ENCODE peak calls at places on chromosome 17, in nine cellular contexts. One of them, this sample, is unnamed.
A peak's percentile ranks its signal among the peaks of the same experiment; 100 is the strongest.

GRCh38 chr17:511001-511690 is 158.5 kb upstream of the RPH3AL start:
- DNase-seq in BE2C: no peak
- DNase-seq in dorsolateral prefrontal cortex: no peak
- DNase-seq in mesothelial cell of epicardium: no peak
- DNase-seq in fibroblast of mammary gland: peak; percentile 86
- DNase-seq in HCT116: no peak
- DNase-seq in activated CD8-positive, alpha-beta T cell treated with anti-CD3 and anti-CD28 coated beads for 36 hours: no peak
- DNase-seq in CD4-positive, alpha-beta T cell: no peak
- DNase-seq in psoas muscle: no peak
- DNase-seq in this sample: no peak

GRCh38 chr17:72594248-72594647 is 473.4 kb downstream of the SOX9 start:
- DNase-seq in psoas muscle: no peak
- DNase-seq in CD4-positive, alpha-beta T cell: no peak
- DNase-seq in BE2C: no peak
- DNase-seq in activated CD8-positive, alpha-beta T cell treated with anti-CD3 and anti-CD28 coated beads for 36 hours: no peak
- DNase-seq in mesothelial cell of epicardium: no peak
- DNase-seq in HCT116: no peak
- DNase-seq in dorsolateral prefrontal cortex: no peak
- DNase-seq in fibroblast of mammary gland: no peak
- DNase-seq in this sample: no peak

GRCh38 chr17:72416905-72417304 is 296.1 kb downstream of the SOX9 start:
- DNase-seq in mesothelial cell of epicardium: no peak
- DNase-seq in fibroblast of mammary gland: no peak
- DNase-seq in activated CD8-positive, alpha-beta T cell treated with anti-CD3 and anti-CD28 coated beads for 36 hours: no peak
- DNase-seq in dorsolateral prefrontal cortex: no peak
- DNase-seq in BE2C: no peak
- DNase-seq in HCT116: no peak
- DNase-seq in CD4-positive, alpha-beta T cell: no peak
- DNase-seq in psoas muscle: no peak
- DNase-seq in this sample: no peak

GRCh38 chr17:81910840-81911276 is 341 bp downstream of the PCYT2 start:
- DNase-seq in BE2C: no peak
- DNase-seq in fibroblast of mammary gland: no peak
- DNase-seq in dorsolateral prefrontal cortex: no peak
- DNase-seq in mesothelial cell of epicardium: no peak
- DNase-seq in psoas muscle: no peak
- DNase-seq in activated CD8-positive, alpha-beta T cell treated with anti-CD3 and anti-CD28 coated beads for 36 hours: no peak
- DNase-seq in CD4-positive, alpha-beta T cell: no peak
- DNase-seq in HCT116: no peak
- DNase-seq in this sample: no peak

GRCh38 chr17:37301288-37301687 is 74.5 kb upstream of the C17orf78 start:
- DNase-seq in fibroblast of mammary gland: peak; percentile 72
- DNase-seq in dorsolateral prefrontal cortex: no peak
- DNase-seq in mesothelial cell of epicardium: no peak
- DNase-seq in CD4-positive, alpha-beta T cell: no peak
- DNase-seq in HCT116: no peak
- DNase-seq in psoas muscle: no peak
- DNase-seq in activated CD8-positive, alpha-beta T cell treated with anti-CD3 and anti-CD28 coated beads for 36 hours: no peak
- DNase-seq in BE2C: no peak
- DNase-seq in this sample: no peak

GRCh38 chr17:48374650-48375230 is 55.3 kb downstream of the SKAP1 start:
- DNase-seq in BE2C: peak; percentile 51
- DNase-seq in CD4-positive, alpha-beta T cell: no peak
- DNase-seq in dorsolateral prefrontal cortex: no peak
- DNase-seq in activated CD8-positive, alpha-beta T cell treated with anti-CD3 and anti-CD28 coated beads for 36 hours: peak; percentile 50
- DNase-seq in fibroblast of mammary gland: peak; percentile 8
- DNase-seq in HCT116: peak; percentile 63
- DNase-seq in psoas muscle: no peak
- DNase-seq in mesothelial cell of epicardium: no peak
- DNase-seq in this sample: peak; percentile 80

GRCh38 chr17:66716236-66717026 is 118.5 kb upstream of the CACNG5 start:
- DNase-seq in mesothelial cell of epicardium: peak; percentile 32
- DNase-seq in activated CD8-positive, alpha-beta T cell treated with anti-CD3 and anti-CD28 coated beads for 36 hours: no peak
- DNase-seq in HCT116: no peak
- DNase-seq in CD4-positive, alpha-beta T cell: no peak
- DNase-seq in psoas muscle: no peak
- DNase-seq in fibroblast of mammary gland: peak; percentile 21
- DNase-seq in BE2C: peak; percentile 26
- DNase-seq in dorsolateral prefrontal cortex: peak; percentile 68
- DNase-seq in this sample: no peak

GRCh38 chr17:27810211-27810901 is 10.0 kb upstream of the NOS2 start:
- DNase-seq in BE2C: no peak
- DNase-seq in HCT116: no peak
- DNase-seq in activated CD8-positive, alpha-beta T cell treated with anti-CD3 and anti-CD28 coated beads for 36 hours: peak; percentile 78
- DNase-seq in fibroblast of mammary gland: no peak
- DNase-seq in dorsolateral prefrontal cortex: no peak
- DNase-seq in psoas muscle: no peak
- DNase-seq in mesothelial cell of epicardium: no peak
- DNase-seq in CD4-positive, alpha-beta T cell: no peak
- DNase-seq in this sample: no peak

GRCh38 chr17:50273654-50274040 is 619 bp upstream of the TMEM92 start:
- DNase-seq in dorsolateral prefrontal cortex: peak; percentile 10
- DNase-seq in BE2C: no peak
- DNase-seq in HCT116: no peak
- DNase-seq in activated CD8-positive, alpha-beta T cell treated with anti-CD3 and anti-CD28 coated beads for 36 hours: no peak
- DNase-seq in mesothelial cell of epicardium: no peak
- DNase-seq in psoas muscle: no peak
- DNase-seq in CD4-positive, alpha-beta T cell: no peak
- DNase-seq in fibroblast of mammary gland: no peak
- DNase-seq in this sample: no peak

GRCh38 chr17:9802294-9802693 is 10.9 kb upstream of the DHRS7C start:
- DNase-seq in fibroblast of mammary gland: no peak
- DNase-seq in BE2C: no peak
- DNase-seq in dorsolateral prefrontal cortex: no peak
- DNase-seq in mesothelial cell of epicardium: no peak
- DNase-seq in psoas muscle: no peak
- DNase-seq in CD4-positive, alpha-beta T cell: no peak
- DNase-seq in HCT116: peak; percentile 38
- DNase-seq in activated CD8-positive, alpha-beta T cell treated with anti-CD3 and anti-CD28 coated beads for 36 hours: no peak
- DNase-seq in this sample: peak; percentile 57

GRCh38 chr17:36674278-36674650 is 72.9 kb downstream of the MRM1 start:
- DNase-seq in mesothelial cell of epicardium: no peak
- DNase-seq in BE2C: no peak
- DNase-seq in HCT116: no peak
- DNase-seq in psoas muscle: no peak
- DNase-seq in fibroblast of mammary gland: no peak
- DNase-seq in dorsolateral prefrontal cortex: no peak
- DNase-seq in activated CD8-positive, alpha-beta T cell treated with anti-CD3 and anti-CD28 coated beads for 36 hours: peak; percentile 73
- DNase-seq in CD4-positive, alpha-beta T cell: peak; percentile 35
- DNase-seq in this sample: no peak

GRCh38 chr17:62862251-62862650 is 54.1 kb upstream of the MARCHF10 start:
- DNase-seq in HCT116: no peak
- DNase-seq in CD4-positive, alpha-beta T cell: no peak
- DNase-seq in fibroblast of mammary gland: no peak
- DNase-seq in BE2C: no peak
- DNase-seq in activated CD8-positive, alpha-beta T cell treated with anti-CD3 and anti-CD28 coated beads for 36 hours: no peak
- DNase-seq in mesothelial cell of epicardium: no peak
- DNase-seq in psoas muscle: no peak
- DNase-seq in dorsolateral prefrontal cortex: no peak
- DNase-seq in this sample: no peak

GRCh38 chr17:34235389-34236028 is 19.6 kb upstream of the CCL2 start:
- DNase-seq in fibroblast of mammary gland: peak; percentile 33
- DNase-seq in BE2C: no peak
- DNase-seq in psoas muscle: peak; percentile 75
- DNase-seq in dorsolateral prefrontal cortex: no peak
- DNase-seq in mesothelial cell of epicardium: no peak
- DNase-seq in activated CD8-positive, alpha-beta T cell treated with anti-CD3 and anti-CD28 coated beads for 36 hours: no peak
- DNase-seq in CD4-positive, alpha-beta T cell: no peak
- DNase-seq in HCT116: no peak
- DNase-seq in this sample: no peak

GRCh38 chr17:58391302-58391984 is 25.9 kb downstream of the RNF43 start:
- DNase-seq in dorsolateral prefrontal cortex: no peak
- DNase-seq in HCT116: peak; percentile 100
- DNase-seq in activated CD8-positive, alpha-beta T cell treated with anti-CD3 and anti-CD28 coated beads for 36 hours: no peak
- DNase-seq in CD4-positive, alpha-beta T cell: no peak
- DNase-seq in fibroblast of mammary gland: no peak
- DNase-seq in psoas muscle: no peak
- DNase-seq in mesothelial cell of epicardium: peak; percentile 72
- DNase-seq in BE2C: peak; percentile 75
- DNase-seq in this sample: peak; percentile 85

GRCh38 chr17:80817861-80818260 is 173.8 kb upstream of the CHMP6 start:
- DNase-seq in psoas muscle: peak; percentile 38
- DNase-seq in CD4-positive, alpha-beta T cell: no peak
- DNase-seq in mesothelial cell of epicardium: no peak
- DNase-seq in dorsolateral prefrontal cortex: no peak
- DNase-seq in HCT116: no peak
- DNase-seq in activated CD8-positive, alpha-beta T cell treated with anti-CD3 and anti-CD28 coated beads for 36 hours: no peak
- DNase-seq in fibroblast of mammary gland: peak; percentile 71
- DNase-seq in BE2C: no peak
- DNase-seq in this sample: no peak

GRCh38 chr17:27783440-27783839 is 16.9 kb downstream of the NOS2 start:
- DNase-seq in psoas muscle: no peak
- DNase-seq in BE2C: no peak
- DNase-seq in HCT116: no peak
- DNase-seq in activated CD8-positive, alpha-beta T cell treated with anti-CD3 and anti-CD28 coated beads for 36 hours: no peak
- DNase-seq in mesothelial cell of epicardium: no peak
- DNase-seq in CD4-positive, alpha-beta T cell: no peak
- DNase-seq in dorsolateral prefrontal cortex: no peak
- DNase-seq in fibroblast of mammary gland: no peak
- DNase-seq in this sample: no peak

DNA sequence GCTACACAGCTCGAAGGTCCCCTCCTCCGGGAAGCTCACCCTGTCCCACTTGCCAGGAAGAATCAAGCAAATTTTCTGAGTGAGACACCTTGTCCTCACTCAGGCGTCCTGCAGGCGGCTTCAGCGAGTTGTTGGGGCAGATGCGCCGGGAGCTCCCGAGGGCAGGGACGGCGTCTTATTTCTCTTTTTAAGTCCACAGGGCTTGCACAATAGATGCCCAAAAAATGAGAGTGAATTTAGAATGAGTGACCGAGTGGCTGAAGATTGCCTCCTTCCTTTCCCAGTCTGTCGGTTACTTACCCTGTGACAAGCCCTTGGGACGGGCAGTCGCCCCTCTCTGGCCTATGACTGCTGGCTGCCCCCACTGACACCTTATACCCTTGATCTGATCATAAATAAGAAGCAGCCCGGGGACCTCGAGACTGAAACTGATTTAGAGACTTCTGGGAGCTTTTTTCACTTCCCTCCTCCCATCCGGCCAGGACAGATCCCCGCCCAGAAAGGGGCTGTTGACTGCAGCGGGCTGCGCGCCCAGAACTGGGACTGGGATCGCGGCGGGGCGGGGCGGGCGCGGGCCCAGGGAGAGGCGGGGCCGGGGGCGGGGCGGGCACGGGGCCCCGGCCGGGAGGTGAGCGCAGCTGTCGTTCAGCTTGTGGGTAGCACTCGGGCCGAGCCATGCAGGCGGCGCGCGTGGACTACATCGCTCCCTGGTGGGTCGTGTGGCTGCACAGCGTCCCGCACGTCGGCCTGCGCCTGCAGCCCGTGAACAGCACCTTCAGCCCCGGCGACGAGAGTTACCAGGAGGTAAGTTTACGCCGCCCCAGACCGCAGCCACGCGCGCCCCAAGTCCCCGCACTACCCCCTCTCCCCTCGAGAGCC is at the start of gene TTYH2:
- DNase-seq in dorsolateral prefrontal cortex: peak; percentile 86
- DNase-seq in HCT116: peak; percentile 81
- DNase-seq in psoas muscle: peak; percentile 94
- DNase-seq in activated CD8-positive, alpha-beta T cell treated with anti-CD3 and anti-CD28 coated beads for 36 hours: peak; percentile 65
- DNase-seq in mesothelial cell of epicardium: peak; percentile 61
- DNase-seq in fibroblast of mammary gland: peak; percentile 81
- DNase-seq in CD4-positive, alpha-beta T cell: peak; percentile 57
- DNase-seq in BE2C: peak; percentile 92
- DNase-seq in this sample: peak; percentile 82
- TF ChIP-seq CTCF in dorsolateral prefrontal cortex: peak; percentile 37
- TF ChIP-seq CTCF in HCT116: peak; percentile 51
- TF ChIP-seq CTCF in psoas muscle: peak; percentile 33
- TF ChIP-seq CTCF in activated CD8-positive, alpha-beta T cell treated with anti-CD3 and anti-CD28 coated beads for 36 hours: peak; percentile 45
- TF ChIP-seq CTCF in mesothelial cell of epicardium: no peak
- TF ChIP-seq CTCF in fibroblast of mammary gland: peak; percentile 36
- TF ChIP-seq CTCF in CD4-positive, alpha-beta T cell: peak; percentile 37
- TF ChIP-seq CTCF in BE2C: no peak
- TF ChIP-seq CTCF in this sample: no peak

GRCh38 chr17:46841561-46842379 is 9.6 kb upstream of the WNT9B start:
- DNase-seq in activated CD8-positive, alpha-beta T cell treated with anti-CD3 and anti-CD28 coated beads for 36 hours: peak; percentile 37
- DNase-seq in psoas muscle: no peak
- DNase-seq in dorsolateral prefrontal cortex: no peak
- DNase-seq in fibroblast of mammary gland: no peak
- DNase-seq in HCT116: no peak
- DNase-seq in BE2C: peak; percentile 41
- DNase-seq in mesothelial cell of epicardium: no peak
- DNase-seq in CD4-positive, alpha-beta T cell: no peak
- DNase-seq in this sample: peak; percentile 58

GRCh38 chr17:46837521-46837920 is 13.9 kb upstream of the WNT9B start:
- DNase-seq in fibroblast of mammary gland: no peak
- DNase-seq in BE2C: no peak
- DNase-seq in mesothelial cell of epicardium: no peak
- DNase-seq in CD4-positive, alpha-beta T cell: no peak
- DNase-seq in HCT116: no peak
- DNase-seq in psoas muscle: no peak
- DNase-seq in dorsolateral prefrontal cortex: no peak
- DNase-seq in activated CD8-positive, alpha-beta T cell treated with anti-CD3 and anti-CD28 coated beads for 36 hours: no peak
- DNase-seq in this sample: no peak

GRCh38 chr17:46847204-46848191 is 3.9 kb upstream of the WNT9B start:
- DNase-seq in psoas muscle: no peak
- DNase-seq in dorsolateral prefrontal cortex: no peak
- DNase-seq in BE2C: no peak
- DNase-seq in mesothelial cell of epicardium: no peak
- DNase-seq in HCT116: no peak
- DNase-seq in activated CD8-positive, alpha-beta T cell treated with anti-CD3 and anti-CD28 coated beads for 36 hours: no peak
- DNase-seq in CD4-positive, alpha-beta T cell: no peak
- DNase-seq in fibroblast of mammary gland: no peak
- DNase-seq in this sample: no peak

GRCh38 chr17:46839211-46839610 is 12.2 kb upstream of the WNT9B start:
- DNase-seq in BE2C: no peak
- DNase-seq in psoas muscle: no peak
- DNase-seq in activated CD8-positive, alpha-beta T cell treated with anti-CD3 and anti-CD28 coated beads for 36 hours: no peak
- DNase-seq in CD4-positive, alpha-beta T cell: no peak
- DNase-seq in fibroblast of mammary gland: no peak
- DNase-seq in HCT116: no peak
- DNase-seq in dorsolateral prefrontal cortex: no peak
- DNase-seq in mesothelial cell of epicardium: no peak
- DNase-seq in this sample: no peak

GRCh38 chr17:46842835-46843234 is 8.5 kb upstream of the WNT9B start:
- DNase-seq in BE2C: no peak
- DNase-seq in dorsolateral prefrontal cortex: no peak
- DNase-seq in mesothelial cell of epicardium: no peak
- DNase-seq in HCT116: peak; percentile 33
- DNase-seq in CD4-positive, alpha-beta T cell: no peak
- DNase-seq in fibroblast of mammary gland: peak; percentile 8
- DNase-seq in activated CD8-positive, alpha-beta T cell treated with anti-CD3 and anti-CD28 coated beads for 36 hours: peak; percentile 32
- DNase-seq in psoas muscle: no peak
- DNase-seq in this sample: no peak
- TF ChIP-seq CTCF in BE2C: peak; percentile 77
- TF ChIP-seq CTCF in dorsolateral prefrontal cortex: no peak
- TF ChIP-seq CTCF in mesothelial cell of epicardium: peak; percentile 68
- TF ChIP-seq CTCF in HCT116: peak; percentile 100
- TF ChIP-seq CTCF in CD4-positive, alpha-beta T cell: no peak
- TF ChIP-seq CTCF in fibroblast of mammary gland: peak; percentile 58
- TF ChIP-seq CTCF in activated CD8-positive, alpha-beta T cell treated with anti-CD3 and anti-CD28 coated beads for 36 hours: peak; percentile 71
- TF ChIP-seq CTCF in psoas muscle: peak; percentile 27
- TF ChIP-seq CTCF in this sample: peak; percentile 88

GRCh38 chr17:40433551-40434384 is 9.5 kb upstream of the IGFBP4 start:
- DNase-seq in mesothelial cell of epicardium: no peak
- DNase-seq in psoas muscle: no peak
- DNase-seq in dorsolateral prefrontal cortex: no peak
- DNase-seq in activated CD8-positive, alpha-beta T cell treated with anti-CD3 and anti-CD28 coated beads for 36 hours: peak; percentile 43
- DNase-seq in fibroblast of mammary gland: no peak
- DNase-seq in BE2C: peak; percentile 56
- DNase-seq in HCT116: no peak
- DNase-seq in CD4-positive, alpha-beta T cell: no peak
- DNase-seq in this sample: peak; percentile 94
- TF ChIP-seq CTCF in mesothelial cell of epicardium: peak; percentile 40
- TF ChIP-seq CTCF in psoas muscle: peak; percentile 28
- TF ChIP-seq CTCF in dorsolateral prefrontal cortex: peak; percentile 14
- TF ChIP-seq CTCF in activated CD8-positive, alpha-beta T cell treated with anti-CD3 and anti-CD28 coated beads for 36 hours: peak; percentile 52
- TF ChIP-seq CTCF in fibroblast of mammary gland: peak; percentile 52
- TF ChIP-seq CTCF in BE2C: peak; percentile 64
- TF ChIP-seq CTCF in HCT116: peak; percentile 71
- TF ChIP-seq CTCF in CD4-positive, alpha-beta T cell: no peak
- TF ChIP-seq CTCF in this sample: no peak

GRCh38 chr17:41324180-41325075 is 8.9 kb upstream of the KRTAP17-1 start:
- DNase-seq in CD4-positive, alpha-beta T cell: no peak
- DNase-seq in psoas muscle: no peak
- DNase-seq in dorsolateral prefrontal cortex: no peak
- DNase-seq in HCT116: peak; percentile 28
- DNase-seq in mesothelial cell of epicardium: no peak
- DNase-seq in BE2C: no peak
- DNase-seq in activated CD8-positive, alpha-beta T cell treated with anti-CD3 and anti-CD28 coated beads for 36 hours: peak; percentile 34
- DNase-seq in fibroblast of mammary gland: peak; percentile 8
- DNase-seq in this sample: peak; percentile 82
- TF ChIP-seq CTCF in CD4-positive, alpha-beta T cell: peak; percentile 34
- TF ChIP-seq CTCF in psoas muscle: no peak
- TF ChIP-seq CTCF in dorsolateral prefrontal cortex: no peak
- TF ChIP-seq CTCF in HCT116: peak; percentile 49
- TF ChIP-seq CTCF in mesothelial cell of epicardium: no peak
- TF ChIP-seq CTCF in BE2C: peak; percentile 38
- TF ChIP-seq CTCF in activated CD8-positive, alpha-beta T cell treated with anti-CD3 and anti-CD28 coated beads for 36 hours: peak; percentile 25
- TF ChIP-seq CTCF in fibroblast of mammary gland: peak; percentile 14
- TF ChIP-seq CTCF in this sample: peak; percentile 71

This sample was measured in Calu3.